ENCODE peak calls at places on chromosomes 1 and 21, in ten cellular contexts. E is activated CD8-positive, alpha-beta memory T cell treated with anti-CD3 and anti-CD28 coated beads, Interleukin-2, amount 50 U/mL, for 48 hours; O is activated T-cell treated with anti-CD3 and anti-CD28 coated beads, Interleukin-2, amount 50 U/mL, for 4 hours; X is AG04450; M is activated gamma-delta T cell; C is stimulated activated CD4-positive, alpha-beta T cell treated with anti-CD3 and anti-CD28 coated beads, Interleukin-2, amount 100 ng/mL, for 48 hours; B is GM23248; J is mesenteric fat pad; T is activated T-helper 9 cell treated with anti-CD3 and anti-CD28 coated beads, Interleukin-2, amount 50 U/mL, for 16 hours; U is progenitor cell of endocrine pancreas. Z is an unnamed sample.

GRCh38 chr21:29250642-29251041 is 48.1 kb upstream of the BACH1 start:
- DNase-seq in M (no peak), B (no peak), E (no peak), X (no peak), O (no peak), U (no peak), J (no peak), T (no peak), C (no peak), Z (no peak)

GRCh38 chr1:240242601-240243144 is 151.0 kb downstream of the FMN2 start:
- DNase-seq in B (peak; percentile 86), T (no peak), E (no peak), J (no peak), C (no peak), M (no peak), X (peak; percentile 51), O (no peak), U (no peak), Z (no peak)

GRCh38 chr1:81583878-81584277 is 216.9 kb upstream of the ADGRL2 start:
- DNase-seq in E (no peak), J (no peak), B (no peak), U (no peak), C (no peak), O (no peak), M (no peak), X (no peak), T (no peak), Z (no peak)

GRCh38 chr1:186967659-186968394 is 139.1 kb downstream of the PLA2G4A start:
- DNase-seq in M (no peak), E (no peak), B (peak; percentile 74), T (no peak), J (no peak), O (no peak), U (no peak), C (no peak), X (no peak), Z (no peak)

GRCh38 chr1:30161953-30162352 is 561.4 kb downstream of the MATN1 start:
- DNase-seq in X (no peak), B (no peak), U (no peak), T (no peak), M (no peak), E (no peak), J (no peak), O (no peak), C (no peak), Z (no peak)

GRCh38 chr1:14850563-14850962 is 252.1 kb downstream of the KAZN start:
- DNase-seq in M (no peak), X (no peak), T (no peak), C (no peak), B (no peak), O (no peak), U (no peak), J (no peak), E (no peak), Z (no peak)

GRCh38 chr1:41668967-41669366 is 184.5 kb upstream of the EDN2 start:
- DNase-seq in X (no peak), C (no peak), U (no peak), B (no peak), M (no peak), O (no peak), J (peak; percentile 71), T (no peak), E (no peak), Z (no peak)

GRCh38 chr21:16159213-16159970 is 429.6 kb downstream of the USP25 start:
- DNase-seq in U (no peak), O (no peak), M (no peak), T (no peak), J (no peak), X (peak; percentile 48), B (no peak), E (no peak), C (no peak), Z (no peak)

GRCh38 chr21:34935452-34935851 is 113.7 kb downstream of the RUNX1 start:
- DNase-seq in J (no peak), C (no peak), E (no peak), U (no peak), M (no peak), O (no peak), T (no peak), X (no peak), B (peak; percentile 43), Z (no peak)

GRCh38 chr1:227370463-227371254 is 52.4 kb upstream of the CDC42BPA start:
- DNase-seq in E (no peak), T (no peak), U (no peak), O (no peak), C (no peak), B (peak; percentile 37), X (no peak), J (no peak), M (no peak), Z (no peak)

GRCh38 chr1:65658122-65658521 is 134.6 kb upstream of the PDE4B start:
- DNase-seq in M (no peak), U (no peak), T (no peak), X (no peak), B (peak; percentile 44), J (no peak), O (no peak), E (no peak), C (no peak), Z (no peak)

GRCh38 chr1:24493785-24494184 is 8.9 kb upstream of the RCAN3 start:
- DNase-seq in T (no peak), B (no peak), X (no peak), J (no peak), C (no peak), E (no peak), O (no peak), U (no peak), M (no peak), Z (no peak)

GRCh38 chr1:199723557-199723956 is 304.0 kb upstream of the NR5A2 start:
- DNase-seq in B (peak; percentile 66), M (no peak), T (no peak), X (no peak), O (no peak), U (no peak), C (no peak), E (no peak), J (no peak), Z (no peak)

GRCh38 chr1:248807067-248807737 is 18.5 kb downstream of the SH3BP5L start:
- DNase-seq in T (no peak), E (peak; percentile 80), O (peak; percentile 32), X (no peak), C (peak; percentile 65), M (no peak), U (peak; percentile 28), B (peak; percentile 68), J (no peak), Z (peak; percentile 65)

GRCh38 chr1:82755671-82756070 is 954.9 kb downstream of the ADGRL2 start:
- DNase-seq in J (no peak), U (no peak), O (no peak), X (no peak), T (no peak), E (no peak), M (no peak), B (no peak), C (no peak), Z (no peak)

GRCh38 chr1:68120136-68120791 is 69.8 kb upstream of the DIRAS3 start:
- DNase-seq in C (peak; percentile 28), E (no peak), T (no peak), O (no peak), X (peak; percentile 74), B (peak; percentile 79), U (peak; percentile 39), J (no peak), M (no peak), Z (peak; percentile 28)

GRCh38 chr1:212805767-212806166 is 14.1 kb downstream of the TATDN3 start:
- DNase-seq in J (no peak), C (no peak), T (no peak), O (no peak), U (no peak), E (no peak), B (no peak), X (no peak), M (no peak), Z (no peak)

GRCh38 chr1:84871181-84871580 is 21.8 kb downstream of the LPAR3 start:
- DNase-seq in C (no peak), M (no peak), J (no peak), E (no peak), U (no peak), O (no peak), X (no peak), B (no peak), T (no peak), Z (no peak)

GRCh38 chr1:246364415-246364941 is 142.6 kb downstream of the SMYD3 start:
- DNase-seq in U (no peak), B (no peak), J (no peak), M (no peak), T (no peak), X (no peak), C (no peak), E (no peak), O (no peak), Z (no peak)

GRCh38 chr1:185154912-185155513 is 1.7 kb downstream of the TRMT1L start:
- DNase-seq in C (no peak), E (no peak), U (no peak), J (no peak), X (no peak), O (no peak), M (no peak), T (no peak), B (peak; percentile 53), Z (no peak)

GRCh38 chr21:45464309-45464708 is 59.3 kb downstream of the COL18A1 start:
- DNase-seq in C (no peak), J (no peak), T (no peak), B (no peak), X (no peak), E (no peak), M (no peak), O (no peak), U (no peak), Z (no peak)

GRCh38 chr1:231444059-231444458 is 22.0 kb upstream of the EGLN1 start:
- DNase-seq in E (no peak), O (no peak), B (no peak), M (no peak), J (no peak), X (no peak), T (no peak), C (no peak), U (no peak), Z (no peak)

GRCh38 chr1:113567427-113567826 is 177.1 kb downstream of the MAGI3 start:
- DNase-seq in M (no peak), E (no peak), B (no peak), O (no peak), T (no peak), J (no peak), U (no peak), C (no peak), X (no peak), Z (no peak)

GRCh38 chr1:95309031-95309459 is 75.0 kb downstream of the RWDD3 start:
- DNase-seq in T (no peak), M (no peak), B (peak; percentile 57), J (no peak), E (no peak), O (no peak), X (no peak), U (peak; percentile 24), C (no peak), Z (no peak)

GRCh38 chr1:85230305-85230977 is 29.0 kb downstream of the C1orf52 start:
- DNase-seq in J (no peak), U (no peak), T (no peak), E (no peak), X (no peak), O (no peak), C (no peak), B (peak; percentile 11), M (no peak), Z (peak; percentile 21)

GRCh38 chr21:20424943-20425342 is 573.3 kb upstream of the NCAM2 start:
- DNase-seq in E (no peak), U (no peak), O (no peak), J (no peak), B (no peak), C (no peak), X (no peak), T (no peak), M (no peak), Z (no peak)

GRCh38 chr1:185008746-185009360 is 34.5 kb upstream of the NIBAN1 start:
- DNase-seq in B (no peak), E (no peak), M (no peak), T (no peak), O (no peak), J (no peak), C (no peak), X (no peak), U (no peak), Z (no peak)